ENCODE peak calls at places on chromosome 5, in five cellular contexts. A is HuH-7; N is SK-MEL-5; Z is activated CD4-positive, alpha-beta T cell treated with anti-CD3 and anti-CD28 coated beads for 4 hours; V is substantia nigra. O is an unnamed sample.

GRCh38 chr5:107985144-107985543 is 314.4 kb upstream of the EFNA5 start:
- DNase-seq in Z (no peak), N (no peak), V (no peak), A (no peak), O (no peak)

GRCh38 chr5:150022163-150022540 is 21.6 kb downstream of the HMGXB3 start:
- DNase-seq in A (no peak), Z (no peak), V (no peak), N (peak), O (no peak)

GRCh38 chr5:68295772-68296171 is 80.2 kb downstream of the PIK3R1 start:
- DNase-seq in N (no peak), V (no peak), Z (no peak), A (no peak), O (no peak)

GRCh38 chr5:98906756-98907355 is 22.0 kb downstream of the CHD1 start:
- DNase-seq in Z (no peak), A (no peak), V (no peak), N (no peak), O (no peak)

GRCh38 chr5:139210585-139210984 is 12.4 kb upstream of the SIL1 start:
- DNase-seq in Z (no peak), V (no peak), N (no peak), A (no peak), O (peak)

GRCh38 chr5:150075233-150075632 is 11.1 kb downstream of the CSF1R start:
- DNase-seq in Z (no peak), V (no peak), A (no peak), N (no peak), O (no peak)

GRCh38 chr5:141564216-141564692 is 54.5 kb downstream of the DIAPH1 start:
- DNase-seq in A (peak), Z (peak), N (peak), V (peak), O (peak)

GRCh38 chr5:102561894-102562760 is 63.3 kb upstream of the SLCO6A1 start:
- DNase-seq in N (peak), Z (no peak), A (peak), V (peak), O (no peak)

GRCh38 chr5:69502375-69503143 is 10.0 kb downstream of the OCLN start:
- DNase-seq in A (no peak), Z (no peak), V (no peak), N (no peak), O (no peak)

GRCh38 chr5:172377438-172377837 is 76.9 kb downstream of the SH3PXD2B start:
- DNase-seq in V (no peak), A (no peak), Z (no peak), N (no peak), O (no peak)

GRCh38 chr5:90739567-90739966 is 181.0 kb downstream of the ADGRV1 start:
- DNase-seq in Z (no peak), V (no peak), A (no peak), N (no peak), O (no peak)

GRCh38 chr5:107607196-107607595 is 63.5 kb downstream of the EFNA5 start:
- DNase-seq in A (no peak), N (no peak), V (no peak), Z (no peak), O (no peak)

GRCh38 chr5:147835386-147835798 is 3.9 kb upstream of the SPINK1 start:
- DNase-seq in Z (no peak), A (peak), N (no peak), V (no peak), O (peak)

GRCh38 chr5:163434410-163434866 is 3.0 kb upstream of the CCNG1 start:
- DNase-seq in V (no peak), Z (no peak), A (no peak), N (no peak), O (no peak)

GRCh38 chr5:96381526-96381925 is 51.5 kb downstream of the PCSK1 start:
- DNase-seq in V (no peak), A (peak), N (peak), Z (no peak), O (peak)

GRCh38 chr5:154198611-154199230 is 8.2 kb downstream of the GALNT10 start:
- DNase-seq in A (no peak), N (no peak), Z (no peak), V (no peak), O (no peak)

GRCh38 chr5:110957934-110958333 is 113.6 kb upstream of the TSLP start:
- DNase-seq in N (no peak), A (no peak), Z (no peak), V (no peak), O (no peak)